ENCODE peak calls at places on chromosomes 4 and X, in six cellular contexts. R is testis, U is stomach, K is left ventricle myocardium inferior, O is brain microvascular endothelial cell, Q is breast epithelium. C is an unnamed sample. For H3K36me3, the result is how much of the 10 kb centered on the place peaks cover.

GRCh38 chr4:56505269-56506109 is at the start of gene ARL9:
- DNase-seq in R (peak), U (peak), K (peak), O (peak), Q (no peak), C (peak)

GRCh38 chrX:98065151-98065550 is 1181.4 kb downstream of the RPA4 start:
- DNase-seq in R (no peak), U (no peak), K (no peak), O (no peak), Q (no peak), C (no peak)

GRCh38 chrX:17732138-17732783 is 5.0 kb upstream of the SCML1 start:
- DNase-seq in R (no peak), U (no peak), K (no peak), O (no peak), Q (no peak), C (no peak)

GRCh38 chrX:39690541-39691415 is 407.0 kb downstream of the BCOR start:
- DNase-seq in R (no peak), U (no peak), K (no peak), O (no peak), Q (no peak), C (no peak)

GRCh38 chr4:64784125-64784524 is 374.9 kb upstream of the TECRL start:
- DNase-seq in R (no peak), U (no peak), K (no peak), O (no peak), Q (no peak), C (no peak)

GRCh38 chr4:99754756-99755155 is 61.9 kb upstream of the DAPP1 start:
- DNase-seq in R (no peak), U (no peak), K (no peak), O (no peak), Q (no peak), C (no peak)

GRCh38 chr4:52172166-52172565 is 121.1 kb downstream of the SPATA18 start:
- DNase-seq in R (peak), U (no peak), K (no peak), O (no peak), Q (no peak), C (no peak)

GRCh38 chr4:128844931-128845330 is 35.4 kb downstream of the JADE1 start:
- DNase-seq in R (peak), U (peak), K (peak), O (no peak), Q (no peak), C (no peak)

DNA sequence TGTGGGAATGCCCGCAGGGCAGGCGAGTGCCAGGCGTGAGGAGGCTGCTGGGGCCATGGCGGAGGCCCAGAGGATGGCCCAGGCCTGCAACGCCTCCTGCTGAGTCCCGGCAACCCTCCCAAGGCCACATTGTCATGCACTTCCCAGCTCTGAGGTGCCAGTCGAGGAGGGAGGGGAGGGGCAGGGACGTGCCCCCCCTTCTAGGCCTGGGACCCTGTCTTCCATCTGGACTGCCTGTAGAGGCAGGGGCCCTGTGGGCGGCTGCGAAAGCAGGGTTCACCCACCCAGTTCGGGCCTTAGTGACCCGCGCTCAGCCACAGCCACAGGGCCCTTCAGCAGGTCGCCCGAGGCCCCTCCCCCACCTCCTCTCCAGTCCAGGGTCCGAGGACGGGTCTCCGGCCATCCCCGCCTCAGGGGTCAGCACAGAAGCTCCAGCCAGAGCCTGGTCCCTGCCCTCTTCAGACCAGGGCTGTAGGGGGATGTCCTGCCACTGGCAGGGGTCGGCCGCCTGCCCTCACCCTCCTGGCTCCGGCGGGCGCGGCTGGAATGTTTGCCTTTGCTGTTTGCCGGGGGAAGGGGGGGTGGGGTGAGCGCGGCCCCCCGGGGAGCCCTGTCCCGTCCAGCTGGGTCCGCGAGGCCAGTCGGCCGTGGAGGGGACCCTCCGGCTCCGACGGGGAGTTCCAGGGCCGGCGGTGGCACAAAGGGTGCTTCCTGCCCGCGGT is 26.6 kb upstream of the FGFR3 start:
- DNase-seq in R (peak), U (no peak), K (no peak), O (no peak), Q (no peak), C (no peak)
- H3K4me3 ChIP-seq in R (peak), U (peak), K (peak), O (peak), Q (peak), C (no peak)

GRCh38 chr4:30989508-30989907 is 269.3 kb downstream of the PCDH7 start:
- DNase-seq in R (no peak), U (no peak), K (no peak), O (no peak), Q (no peak), C (no peak)
- TF ChIP-seq CTCF in R (no peak), U (no peak), K (no peak), O (no peak), Q (no peak), C (no peak)

GRCh38 chrX:32614707-32615106 is 596.6 kb downstream of the DMD start:
- DNase-seq in R (no peak), U (no peak), K (no peak), O (no peak), Q (no peak), C (no peak)
- H3K36me3 ChIP-seq in R (under half), U (under half), K (under half), O (under half), Q (under half), C (under half)

GRCh38 chr4:153426207-153426886 is 39.8 kb upstream of the TMEM131L start:
- DNase-seq in R (no peak), U (no peak), K (no peak), O (no peak), Q (no peak), C (no peak)
- H3K4me3 ChIP-seq in R (no peak), U (no peak), K (no peak), O (no peak), Q (no peak), C (no peak)

DNA sequence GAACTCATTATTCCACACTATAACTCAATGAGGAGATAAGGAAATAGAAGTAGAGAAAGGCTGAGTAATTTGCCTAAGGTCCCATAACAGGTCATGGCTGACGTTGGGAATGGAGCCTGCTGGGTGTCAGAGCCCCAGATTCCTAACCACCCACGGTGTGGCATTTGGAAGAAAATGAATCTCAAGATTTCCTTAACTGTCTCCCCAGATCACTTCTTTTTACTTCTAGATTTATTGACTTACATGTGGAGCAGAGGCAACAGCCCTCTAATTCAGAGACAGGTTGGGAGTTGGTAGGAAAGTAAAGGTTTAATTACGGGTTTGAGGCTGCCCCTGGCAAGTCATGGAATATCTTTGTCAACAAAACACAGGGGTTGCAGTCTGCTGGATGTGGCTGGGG is 134.0 kb downstream of the ARHGAP10 start:
- DNase-seq in R (no peak), U (no peak), K (no peak), O (peak), Q (no peak), C (no peak)
- TF ChIP-seq CTCF in R (no peak), U (no peak), K (no peak), O (no peak), Q (no peak), C (no peak)

DNA sequence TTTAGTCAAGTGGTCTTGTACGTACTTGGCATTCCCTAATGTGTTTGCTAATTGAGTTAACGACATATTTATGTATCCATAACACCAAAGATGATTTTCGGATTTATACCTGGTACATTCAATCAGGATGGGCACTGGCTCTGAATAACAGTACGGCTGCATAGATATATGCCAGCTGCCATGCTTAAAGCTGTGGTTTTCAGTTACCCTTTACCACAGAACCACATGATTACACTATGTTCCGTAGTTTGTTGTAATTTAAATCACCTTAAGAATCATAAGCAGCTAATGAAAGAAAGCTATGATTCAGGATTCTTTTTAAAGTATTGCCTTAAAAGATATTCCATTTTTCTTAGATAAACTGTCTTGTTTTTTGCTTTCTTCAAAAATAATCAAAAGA is 53.6 kb downstream of the FIP1L1 start:
- DNase-seq in R (no peak), U (no peak), K (no peak), O (no peak), Q (no peak), C (no peak)
- H3K36me3 ChIP-seq in R (under half), U (half or more), K (half or more), O (under half), Q (under half), C (under half)

DNA sequence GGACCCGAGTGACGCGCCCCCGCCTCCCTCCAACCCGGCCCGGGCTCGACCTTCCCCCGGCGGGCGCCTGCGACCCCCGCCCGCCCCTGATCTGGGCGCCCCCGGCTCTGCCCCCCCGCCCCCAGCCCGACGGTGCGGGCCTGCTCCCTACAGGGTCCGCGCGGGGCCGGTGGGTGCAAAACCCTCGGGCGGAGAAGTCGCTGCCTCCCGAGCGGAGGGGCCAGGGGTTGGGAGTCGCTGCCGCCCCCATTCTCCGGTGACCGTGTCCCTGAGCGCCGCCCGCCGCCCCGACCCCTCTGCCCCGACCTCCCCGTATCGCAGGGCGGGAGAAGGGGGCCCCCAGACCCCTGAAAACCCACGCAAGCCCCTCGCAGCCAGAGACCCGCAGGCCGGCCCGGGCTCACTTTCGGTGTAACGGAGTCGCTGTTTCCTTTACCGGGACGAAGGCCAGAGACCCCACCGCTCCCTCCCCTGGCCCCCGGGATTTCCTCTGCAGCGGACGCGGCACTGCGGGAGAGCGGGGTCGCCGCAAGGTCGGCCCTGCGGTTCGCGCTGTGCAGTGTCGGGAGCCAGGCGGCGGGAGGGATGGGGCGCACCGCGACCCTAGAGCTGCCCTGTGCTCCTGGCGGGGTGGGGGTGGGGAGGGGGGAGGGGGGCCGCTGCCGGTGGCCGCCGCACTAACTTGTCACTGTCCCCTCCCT is 729 bp upstream of the CPLX1 start:
- DNase-seq in R (no peak), U (no peak), K (no peak), O (no peak), Q (peak), C (no peak)
- H3K4me3 ChIP-seq in R (peak), U (peak), K (peak), O (no peak), Q (no peak), C (no peak)

DNA sequence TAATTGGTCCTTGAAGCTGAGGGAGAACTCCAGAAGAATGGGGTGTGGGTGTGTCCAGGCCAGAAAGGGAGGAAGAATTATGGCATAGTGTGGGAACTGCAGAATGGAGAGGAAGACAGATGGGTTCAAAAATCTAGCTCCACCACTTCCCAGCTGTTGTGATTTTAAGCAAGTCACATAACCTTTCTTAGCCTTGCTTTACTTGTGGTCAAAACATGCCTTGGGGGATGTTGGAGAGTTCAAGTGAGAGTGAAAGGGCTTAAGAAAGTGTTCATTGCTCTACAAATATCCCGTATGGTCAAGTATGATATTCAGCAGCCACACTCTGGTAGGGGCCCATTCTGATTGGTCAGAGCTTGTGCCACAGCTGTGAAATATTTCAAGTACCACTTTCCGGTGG is 15.0 kb upstream of the STARD8 start:
- DNase-seq in R (no peak), U (no peak), K (no peak), O (no peak), Q (no peak), C (no peak)
- TF ChIP-seq CTCF in R (no peak), U (no peak), K (no peak), O (no peak), Q (no peak), C (no peak)

GRCh38 chr4:48899432-48899749 is 7.2 kb downstream of the OCIAD2 start:
- DNase-seq in R (no peak), U (no peak), K (no peak), O (no peak), Q (no peak), C (no peak)
- H3K36me3 ChIP-seq in R (under half), U (half or more), K (under half), O (under half), Q (under half), C (under half)

C was measured in lung.